ENCODE peak calls at places on chromosomes 16 and 17, in seven cellular contexts. X, N, Y, Q, G, L and P are unnamed samples.

GRCh38 chr17:78019367-78019975 is 61.0 kb downstream of the TNRC6C start:
- DNase-seq in X (no peak), N (peak), L (no peak), G (no peak), Q (no peak), Y (no peak), P (no peak)

GRCh38 chr16:66636199-66636598 is 31.7 kb downstream of the CMTM3 start:
- DNase-seq in L (no peak), Q (no peak), N (no peak), Y (no peak), X (no peak), G (no peak), P (no peak)

GRCh38 chr17:13594310-13594709 is 7.4 kb downstream of the HS3ST3A1 start:
- DNase-seq in G (no peak), Q (no peak), L (no peak), N (no peak), X (no peak), Y (no peak), P (no peak)

GRCh38 chr16:89094252-89094901 is 725 bp downstream of the ACSF3 start:
- DNase-seq in N (no peak), X (peak), L (no peak), Y (no peak), Q (peak), G (no peak), P (peak)

GRCh38 chr17:6548578-6549330 is 7.6 kb downstream of the PITPNM3 start:
- DNase-seq in G (no peak), Y (peak), Q (no peak), X (no peak), L (no peak), N (peak), P (no peak)

GRCh38 chr16:57505169-57505568 is 18.9 kb upstream of the DOK4 start:
- DNase-seq in G (no peak), Q (no peak), N (peak), L (no peak), Y (no peak), X (no peak), P (no peak)

GRCh38 chr16:19754644-19755036 is 36.6 kb downstream of the IQCK start:
- DNase-seq in N (no peak), L (no peak), Y (no peak), X (no peak), G (no peak), Q (no peak), P (peak)

GRCh38 chr17:28549274-28550132 is 2.9 kb downstream of the UNC119 start:
- DNase-seq in G (no peak), Y (peak), X (no peak), N (no peak), L (no peak), Q (no peak), P (no peak)

GRCh38 chr17:44794699-44795413 is 35.2 kb downstream of the GJC1 start:
- DNase-seq in X (peak), N (no peak), L (no peak), Q (peak), Y (no peak), G (no peak), P (no peak)

GRCh38 chr17:8057691-8058114 is 18.8 kb downstream of the ALOX15B start:
- DNase-seq in L (no peak), G (no peak), Q (peak), X (peak), Y (peak), N (peak), P (peak)

GRCh38 chr17:77496401-77496801 is 355.6 kb downstream of the SEC14L1 start:
- DNase-seq in X (no peak), L (no peak), N (no peak), G (no peak), Q (no peak), Y (peak), P (no peak)

GRCh38 chr16:8469102-8469778 is 121.1 kb downstream of the TMEM114 start:
- DNase-seq in Y (no peak), X (no peak), Q (no peak), N (no peak), G (no peak), L (no peak), P (no peak)

GRCh38 chr16:8464979-8465378 is 125.3 kb downstream of the TMEM114 start:
- DNase-seq in N (no peak), Q (no peak), L (no peak), G (no peak), Y (peak), X (no peak), P (no peak)
- H3K4me3 ChIP-seq in N (no peak), Q (no peak), L (no peak), G (no peak), Y (no peak), X (no peak), P (no peak)

GRCh38 chr17:48564200-48565023 is 13.7 kb downstream of the HOXB4 start:
- DNase-seq in L (peak), G (no peak), Q (no peak), X (no peak), Y (no peak), N (no peak), P (no peak)

GRCh38 chr17:48561894-48562810 is 16.0 kb downstream of the HOXB4 start:
- DNase-seq in N (no peak), L (no peak), X (no peak), Y (no peak), Q (peak), G (no peak), P (no peak)

GRCh38 chr17:48563385-48563838 is 14.7 kb downstream of the HOXB4 start:
- DNase-seq in L (no peak), Y (no peak), G (no peak), Q (no peak), X (no peak), N (no peak), P (no peak)

GRCh38 chr17:48563867-48564199 is 14.3 kb downstream of the HOXB4 start:
- DNase-seq in L (no peak), N (no peak), Q (no peak), X (no peak), Y (no peak), G (no peak), P (no peak)

GRCh38 chr17:48562934-48563333 is 15.2 kb downstream of the HOXB4 start:
- DNase-seq in N (no peak), Q (no peak), Y (no peak), G (no peak), X (no peak), L (no peak), P (no peak)
- H3K4me3 ChIP-seq in N (no peak), Q (no peak), Y (no peak), G (no peak), X (no peak), L (no peak), P (no peak)

GRCh38 chr16:4869147-4869790 is 22.0 kb downstream of the UBN1 start:
- DNase-seq in N (peak), Y (peak), G (no peak), Q (no peak), X (no peak), L (no peak), P (no peak)

GRCh38 chr16:4866586-4866985 is 19.3 kb downstream of the UBN1 start:
- DNase-seq in X (no peak), L (no peak), G (no peak), Y (no peak), N (no peak), Q (no peak), P (no peak)

GRCh38 chr16:4868573-4868972 is 21.3 kb downstream of the UBN1 start:
- DNase-seq in N (peak), Y (no peak), Q (no peak), X (no peak), G (no peak), L (no peak), P (no peak)

GRCh38 chr16:4870138-4870671 is 22.9 kb downstream of the UBN1 start:
- DNase-seq in G (no peak), X (no peak), Q (no peak), L (no peak), N (no peak), Y (peak), P (no peak)

DNA sequence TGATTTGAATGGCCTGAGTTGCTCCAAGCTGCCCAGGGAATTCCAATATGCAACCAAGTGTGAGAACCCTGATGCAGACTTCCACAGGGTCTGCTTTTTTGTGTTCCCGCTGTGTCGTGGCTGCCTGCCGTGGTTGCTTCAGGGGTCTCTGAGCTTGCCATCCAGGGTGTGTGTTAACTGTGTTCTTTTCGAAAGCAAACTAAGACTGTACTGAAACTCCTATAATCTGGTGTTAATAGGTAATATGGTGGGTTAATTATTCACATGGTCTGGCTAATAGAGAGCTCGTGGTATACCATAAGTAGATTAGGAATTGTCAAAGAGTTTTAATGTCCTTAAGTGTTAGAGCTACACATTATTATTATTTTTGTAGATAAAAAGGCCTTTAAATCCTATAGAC is 20.8 kb downstream of the UBN1 start:
- DNase-seq in Y (no peak), L (no peak), N (no peak), G (no peak), X (no peak), Q (no peak), P (no peak)
- H3K4me3 ChIP-seq in Y (no peak), L (no peak), N (no peak), G (no peak), X (no peak), Q (no peak), P (no peak)

GRCh38 chr17:54900457-54901229 is at the start of gene TOM1L1:
- DNase-seq in N (peak), L (peak), G (peak), Q (peak), Y (peak), X (peak), P (peak)

GRCh38 chr17:54899201-54899600 is 1.5 kb upstream of the TOM1L1 start:
- DNase-seq in Y (no peak), Q (no peak), G (no peak), L (no peak), X (no peak), N (no peak), P (no peak)

GRCh38 chr17:54898576-54898975 is 2.1 kb upstream of the TOM1L1 start:
- DNase-seq in X (no peak), Q (no peak), Y (no peak), G (no peak), N (no peak), L (no peak), P (no peak)

GRCh38 chr17:54901230-54901847 is 687 bp downstream of the TOM1L1 start:
- DNase-seq in Y (peak), Q (peak), G (no peak), L (no peak), X (no peak), N (peak), P (peak)

GRCh38 chr17:54899721-54900456 is 763 bp upstream of the TOM1L1 start:
- DNase-seq in Q (no peak), Y (peak), G (no peak), L (no peak), X (no peak), N (no peak), P (no peak)
- H3K4me3 ChIP-seq in Q (peak), Y (no peak), G (peak), L (peak), X (peak), N (peak), P (peak)

GRCh38 chr17:68749742-68750562 is 148.8 kb upstream of the FAM20A start:
- DNase-seq in Y (no peak), G (no peak), N (no peak), X (no peak), Q (no peak), L (no peak), P (no peak)
- H3K4me3 ChIP-seq in Y (no peak), G (no peak), N (no peak), X (no peak), Q (peak), L (no peak), P (peak)

GRCh38 chr16:3189869-3190268 is 1.9 kb downstream of the OR1F1 start:
- DNase-seq in G (no peak), Y (no peak), X (no peak), Q (no peak), L (no peak), N (no peak), P (no peak)
- H3K4me3 ChIP-seq in G (no peak), Y (no peak), X (peak), Q (peak), L (no peak), N (peak), P (peak)

GRCh38 chr17:50649042-50649908 is 14.6 kb downstream of the ABCC3 start:
- DNase-seq in G (no peak), L (no peak), X (no peak), N (no peak), Q (no peak), Y (no peak), P (no peak)
- H3K4me3 ChIP-seq in G (no peak), L (no peak), X (no peak), N (no peak), Q (no peak), Y (no peak), P (no peak)